ENCODE peak calls at places on chromosomes 16 and 17, in seven cellular contexts. C is cardiac muscle cell, D is psoas muscle, B is neuronal stem cell, Q is AG04450, W is left lung, O is body of pancreas. V is an unnamed sample.
A peak's percentile ranks its signal among the peaks of the same experiment; 100 is the strongest.

GRCh38 chr17:40482722-40483121 is 18.7 kb downstream of the TNS4 start:
- DNase-seq in C (no peak), D (no peak), B (no peak), Q (no peak), W (no peak), O (no peak), V (no peak)

GRCh38 chr16:10942352-10943297 is at the start of gene DEXI:
- DNase-seq in C (peak; percentile 92), D (peak; percentile 98), B (peak; percentile 86), Q (peak; percentile 66), W (peak; percentile 96), O (peak; percentile 95), V (peak; percentile 97)

GRCh38 chr17:81715107-81715871 is 3.2 kb downstream of the SLC25A10 start:
- DNase-seq in C (no peak), D (peak; percentile 39), B (no peak), Q (no peak), W (no peak), O (no peak), V (no peak)

GRCh38 chr17:78341559-78342437 is 18.1 kb downstream of the SOCS3 start:
- DNase-seq in C (peak; percentile 89), D (peak; percentile 89), B (peak; percentile 61), Q (no peak), W (peak; percentile 95), O (peak; percentile 80), V (peak; percentile 87)

GRCh38 chr17:51397361-51398127 is 137.2 kb downstream of the UTP18 start:
- DNase-seq in C (no peak), D (no peak), B (no peak), Q (no peak), W (no peak), O (no peak), V (no peak)

GRCh38 chr16:27238016-27238587 is 30.5 kb downstream of the NSMCE1 start:
- DNase-seq in C (no peak), D (no peak), B (no peak), Q (no peak), W (no peak), O (no peak), V (no peak)

GRCh38 chr17:44084131-44084538 is 13.6 kb downstream of the G6PC3 start:
- DNase-seq in C (no peak), D (no peak), B (no peak), Q (no peak), W (no peak), O (no peak), V (no peak)

GRCh38 chr16:49467540-49468372 is 94.2 kb downstream of the C16orf78 start:
- DNase-seq in C (no peak), D (peak; percentile 27), B (no peak), Q (no peak), W (peak; percentile 28), O (no peak), V (peak; percentile 16)

GRCh38 chr17:51097708-51098446 is 22.8 kb downstream of the SPAG9 start:
- DNase-seq in C (no peak), D (no peak), B (no peak), Q (no peak), W (no peak), O (peak; percentile 35), V (no peak)

DNA sequence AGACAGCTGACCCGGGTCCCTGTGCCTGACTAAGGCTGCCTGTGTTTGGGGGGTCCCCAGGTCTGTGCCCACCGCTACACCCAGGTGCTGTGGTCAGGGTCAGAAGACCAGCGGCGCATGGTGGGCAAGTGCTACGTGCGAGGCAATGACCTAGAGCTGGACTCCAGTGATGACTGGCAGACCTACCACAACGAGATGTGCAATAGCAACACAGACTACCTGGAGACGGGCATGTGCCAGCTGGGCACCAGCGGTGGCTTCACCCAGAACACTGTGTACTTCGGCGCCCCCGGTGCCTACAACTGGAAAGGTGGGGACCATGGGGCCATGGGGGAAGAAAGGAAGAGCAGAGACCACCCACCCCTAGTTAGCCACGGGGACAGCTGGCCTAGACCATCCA is 12.1 kb downstream of the ITGA3 start:
- DNase-seq in C (no peak), D (no peak), B (no peak), Q (no peak), W (no peak), O (no peak), V (no peak)
- H3K4me3 ChIP-seq in C (no peak overlapping the region), D (no peak overlapping the region), B (no peak overlapping the region), Q (no peak overlapping the region), W (no peak overlapping the region), O (no peak overlapping the region), V (no peak overlapping the region)

DNA sequence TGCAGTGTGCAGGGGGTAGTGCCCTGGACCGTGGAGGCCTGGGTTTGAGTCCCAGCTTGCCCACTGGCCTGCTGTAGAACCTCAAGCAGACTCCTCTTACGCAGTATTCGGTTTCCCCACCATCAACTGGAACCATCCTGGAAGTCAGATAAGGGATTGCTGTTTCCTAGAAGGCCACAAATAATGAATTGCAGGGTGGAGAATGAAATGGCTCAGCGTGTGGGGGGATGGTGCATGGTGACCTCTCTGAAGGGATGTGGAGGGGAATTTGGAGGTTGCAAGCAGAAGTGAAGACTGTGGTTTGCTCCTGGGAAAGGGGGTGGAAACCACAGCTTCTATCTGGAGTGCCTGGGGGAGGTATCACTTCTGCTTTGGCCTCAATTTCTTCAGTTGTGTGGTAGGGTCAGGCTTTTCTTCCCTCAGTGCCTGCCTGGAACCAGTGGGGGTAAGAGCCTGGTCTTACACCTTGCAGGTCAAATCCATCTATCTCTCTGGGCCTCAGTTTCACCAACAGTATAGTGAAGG is 1.7 kb downstream of the ADGRG5 start:
- DNase-seq in C (peak; percentile 66), D (no peak), B (no peak), Q (no peak), W (no peak), O (no peak), V (peak; percentile 32)
- H3K4me3 ChIP-seq in C (no peak overlapping the region), D (no peak overlapping the region), B (no peak overlapping the region), Q (no peak overlapping the region), W (no peak overlapping the region), O (no peak overlapping the region), V (no peak overlapping the region)

GRCh38 chr17:73929860-73930430 is 273.5 kb upstream of the RPL38 start:
- DNase-seq in C (no peak), D (no peak), B (no peak), Q (no peak), W (no peak), O (no peak), V (no peak)
- H3K4me3 ChIP-seq in C (no peak overlapping the region), D (no peak overlapping the region), B (no peak overlapping the region), Q (no peak overlapping the region), W (no peak overlapping the region), O (no peak overlapping the region), V (no peak overlapping the region)

DNA sequence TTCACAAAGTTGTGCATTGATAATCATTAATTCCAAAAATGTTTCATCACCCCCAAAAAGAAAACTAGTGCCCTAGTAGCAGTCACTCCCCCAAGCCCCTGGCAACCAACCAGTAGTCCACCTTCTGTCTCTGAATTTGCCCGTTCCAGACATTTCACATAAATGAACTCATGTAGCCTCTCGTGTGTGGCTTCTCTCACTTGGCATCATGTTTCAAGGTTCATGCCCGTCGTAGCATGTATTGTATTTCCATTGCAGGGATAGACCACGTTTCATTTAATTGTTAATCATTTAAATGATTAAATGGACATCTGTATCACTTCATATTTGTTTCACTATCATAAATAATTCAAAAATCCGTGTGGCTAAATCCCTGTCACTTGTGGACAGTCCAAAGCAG is 9.0 kb upstream of the FLYWCH2 start:
- DNase-seq in C (no peak), D (peak; percentile 20), B (no peak), Q (no peak), W (no peak), O (no peak), V (no peak)
- H3K4me3 ChIP-seq in C (no peak overlapping the region), D (peak overlapping the region; percentile 22), B (no peak overlapping the region), Q (no peak overlapping the region), W (no peak overlapping the region), O (no peak overlapping the region), V (no peak overlapping the region)

GRCh38 chr17:73283841-73284282 is 22.2 kb upstream of the CPSF4L start:
- DNase-seq in C (no peak), D (peak; percentile 68), B (peak; percentile 61), Q (no peak), W (peak; percentile 45), O (no peak), V (no peak)
- H3K4me3 ChIP-seq in C (no peak overlapping the region), D (no peak overlapping the region), B (no peak overlapping the region), Q (no peak overlapping the region), W (no peak overlapping the region), O (no peak overlapping the region), V (no peak overlapping the region)

GRCh38 chr17:46031440-46031839 is 32.4 kb downstream of the STH start:
- DNase-seq in C (no peak), D (no peak), B (no peak), Q (no peak), W (no peak), O (no peak), V (no peak)
- H3K4me3 ChIP-seq in C (no peak overlapping the region), D (no peak overlapping the region), B (no peak overlapping the region), Q (no peak overlapping the region), W (no peak overlapping the region), O (no peak overlapping the region), V (no peak overlapping the region)

GRCh38 chr17:27085517-27085916 is 208.4 kb upstream of the WSB1 start:
- DNase-seq in C (no peak), D (no peak), B (no peak), Q (no peak), W (no peak), O (no peak), V (no peak)
- H3K4me3 ChIP-seq in C (no peak overlapping the region), D (no peak overlapping the region), B (no peak overlapping the region), Q (no peak overlapping the region), W (no peak overlapping the region), O (no peak overlapping the region), V (no peak overlapping the region)